ENCODE peak calls at places on chromosomes 4 and X, in four cellular contexts. One of them, this sample, is unnamed.
A peak's percentile ranks its signal among the peaks of the same experiment; 100 is the strongest.

GRCh38 chr4:26622913-26623312 is 39.0 kb downstream of the TBC1D19 start:
- DNase-seq in GM23248: no peak
- DNase-seq in fibroblast of lung: no peak
- DNase-seq in SK-N-SH: no peak
- DNase-seq in this sample: no peak

GRCh38 chrX:51860679-51861078 is 32.7 kb upstream of the MAGED1 start:
- DNase-seq in GM23248: peak; percentile 52
- DNase-seq in fibroblast of lung: peak; percentile 45
- DNase-seq in SK-N-SH: peak; percentile 30
- DNase-seq in this sample: peak; percentile 22

GRCh38 chr4:37685211-37685725 is 908 bp downstream of the RELL1 start:
- DNase-seq in GM23248: peak; percentile 80
- DNase-seq in fibroblast of lung: peak; percentile 85
- DNase-seq in SK-N-SH: no peak
- DNase-seq in this sample: peak; percentile 54

GRCh38 chr4:6441758-6442157 is 30.7 kb downstream of the PPP2R2C start:
- DNase-seq in GM23248: no peak
- DNase-seq in fibroblast of lung: no peak
- DNase-seq in SK-N-SH: no peak
- DNase-seq in this sample: no peak

GRCh38 chrX:13009256-13009655 is 34.3 kb downstream of the TMSB4X start:
- DNase-seq in GM23248: peak; percentile 20
- DNase-seq in fibroblast of lung: no peak
- DNase-seq in SK-N-SH: no peak
- DNase-seq in this sample: no peak

GRCh38 chr4:109752545-109752944 is 22.7 kb upstream of the PLA2G12A start:
- DNase-seq in GM23248: no peak
- DNase-seq in fibroblast of lung: no peak
- DNase-seq in SK-N-SH: no peak
- DNase-seq in this sample: no peak

GRCh38 chrX:150569155-150569477 is 695 bp downstream of the MTM1 start:
- DNase-seq in GM23248: peak; percentile 68
- DNase-seq in fibroblast of lung: peak; percentile 40
- DNase-seq in SK-N-SH: no peak
- DNase-seq in this sample: no peak

GRCh38 chrX:44104699-44105098 is 131.5 kb upstream of the NDP start:
- DNase-seq in GM23248: no peak
- DNase-seq in fibroblast of lung: no peak
- DNase-seq in SK-N-SH: peak; percentile 15
- DNase-seq in this sample: no peak

GRCh38 chrX:41716217-41716616 is 7.8 kb upstream of the GPR82 start:
- DNase-seq in GM23248: no peak
- DNase-seq in fibroblast of lung: no peak
- DNase-seq in SK-N-SH: no peak
- DNase-seq in this sample: no peak

GRCh38 chr4:52894408-52894807 is 32.3 kb downstream of the RASL11B start:
- DNase-seq in GM23248: no peak
- DNase-seq in fibroblast of lung: no peak
- DNase-seq in SK-N-SH: no peak
- DNase-seq in this sample: no peak

GRCh38 chrX:40996886-40997530 is 88.2 kb upstream of the USP9X start:
- DNase-seq in GM23248: peak; percentile 66
- DNase-seq in fibroblast of lung: peak; percentile 85
- DNase-seq in SK-N-SH: peak; percentile 44
- DNase-seq in this sample: peak; percentile 78

GRCh38 chr4:24105183-24106039 is 215.6 kb upstream of the PPARGC1A start:
- DNase-seq in GM23248: peak; percentile 96
- DNase-seq in fibroblast of lung: peak; percentile 99
- DNase-seq in SK-N-SH: no peak
- DNase-seq in this sample: no peak

GRCh38 chr4:76883147-76883546 is 14.8 kb downstream of the SOWAHB start:
- DNase-seq in GM23248: no peak
- DNase-seq in fibroblast of lung: peak; percentile 36
- DNase-seq in SK-N-SH: no peak
- DNase-seq in this sample: peak; percentile 91

GRCh38 chr4:185933078-185933581 is 121.1 kb upstream of the SORBS2 start:
- DNase-seq in GM23248: peak; percentile 80
- DNase-seq in fibroblast of lung: no peak
- DNase-seq in SK-N-SH: no peak
- DNase-seq in this sample: peak; percentile 13

GRCh38 chrX:45274576-45274975 is 73.9 kb upstream of the DIPK2B start:
- DNase-seq in GM23248: peak; percentile 39
- DNase-seq in fibroblast of lung: no peak
- DNase-seq in SK-N-SH: no peak
- DNase-seq in this sample: peak; percentile 55

GRCh38 chrX:830532-830931 is 199.9 kb downstream of the SHOX start:
- DNase-seq in GM23248: no peak
- DNase-seq in fibroblast of lung: no peak
- DNase-seq in SK-N-SH: no peak
- DNase-seq in this sample: no peak

GRCh38 chrX:101057095-101057714 is 5.3 kb upstream of the TRMT2B start:
- DNase-seq in GM23248: peak; percentile 64
- DNase-seq in fibroblast of lung: no peak
- DNase-seq in SK-N-SH: no peak
- DNase-seq in this sample: peak; percentile 88

GRCh38 chr4:16202598-16202997 is 23.7 kb downstream of the TAPT1 start:
- DNase-seq in GM23248: no peak
- DNase-seq in fibroblast of lung: no peak
- DNase-seq in SK-N-SH: no peak
- DNase-seq in this sample: no peak

GRCh38 chr4:169263791-169264392 is 6.9 kb downstream of the SH3RF1 start:
- DNase-seq in GM23248: no peak
- DNase-seq in fibroblast of lung: no peak
- DNase-seq in SK-N-SH: no peak
- DNase-seq in this sample: no peak

GRCh38 chr4:175891863-175892262 is 79.8 kb upstream of the GPM6A start:
- DNase-seq in GM23248: peak; percentile 50
- DNase-seq in fibroblast of lung: peak; percentile 44
- DNase-seq in SK-N-SH: peak; percentile 1
- DNase-seq in this sample: no peak

GRCh38 chr4:158775091-158775651 is 6.3 kb downstream of the FNIP2 start:
- DNase-seq in GM23248: peak; percentile 73
- DNase-seq in fibroblast of lung: peak; percentile 78
- DNase-seq in SK-N-SH: no peak
- DNase-seq in this sample: peak; percentile 94

GRCh38 chr4:55927776-55928437 is 20.8 kb upstream of the CEP135 start:
- DNase-seq in GM23248: peak; percentile 49
- DNase-seq in fibroblast of lung: peak; percentile 18
- DNase-seq in SK-N-SH: no peak
- DNase-seq in this sample: no peak

GRCh38 chr4:47484169-47484568 is 906 bp upstream of the ATP10D start:
- DNase-seq in GM23248: no peak
- DNase-seq in fibroblast of lung: no peak
- DNase-seq in SK-N-SH: no peak
- DNase-seq in this sample: no peak

GRCh38 chr4:47485047-47485692 is at the start of gene ATP10D:
- DNase-seq in GM23248: peak; percentile 96
- DNase-seq in fibroblast of lung: peak; percentile 95
- DNase-seq in SK-N-SH: peak; percentile 89
- DNase-seq in this sample: peak; percentile 95

GRCh38 chr4:47488706-47489105 is 3.6 kb downstream of the ATP10D start:
- DNase-seq in GM23248: no peak
- DNase-seq in fibroblast of lung: no peak
- DNase-seq in SK-N-SH: no peak
- DNase-seq in this sample: no peak

GRCh38 chr4:47483722-47484121 is 1.4 kb upstream of the ATP10D start:
- DNase-seq in GM23248: peak; percentile 58
- DNase-seq in fibroblast of lung: no peak
- DNase-seq in SK-N-SH: no peak
- DNase-seq in this sample: no peak

DNA sequence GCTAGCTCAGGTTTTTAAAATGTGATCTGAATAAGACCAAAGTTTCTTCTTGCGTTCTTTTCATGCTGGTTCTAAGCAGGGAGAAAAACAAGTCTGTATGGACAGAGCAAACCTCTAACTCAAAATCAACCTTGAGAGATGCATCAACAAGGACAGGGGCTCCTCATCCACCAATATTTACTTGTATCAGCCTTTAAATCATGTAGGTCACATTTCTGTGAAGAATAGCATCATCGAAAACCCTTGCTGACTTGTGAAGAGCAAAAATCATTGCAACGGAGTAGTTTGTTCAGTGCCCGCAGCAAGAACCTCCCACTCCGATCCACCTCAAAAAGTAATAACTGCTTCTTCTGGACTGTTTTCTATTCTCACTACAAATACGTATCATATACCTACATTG is 1.2 kb downstream of the ATP10D start:
- DNase-seq in GM23248: peak; percentile 55
- DNase-seq in fibroblast of lung: peak; percentile 42
- DNase-seq in SK-N-SH: no peak
- DNase-seq in this sample: peak; percentile 51
- H2AFZ ChIP-seq in GM23248: peak overlapping the region; percentile 85
- H2AFZ ChIP-seq in fibroblast of lung: peak overlapping the region; percentile 0
- H2AFZ ChIP-seq in SK-N-SH: peak overlapping the region; percentile 95
- H2AFZ ChIP-seq in this sample: peak overlapping the region; percentile 41

GRCh38 chrX:20500949-20501348 is 234.2 kb upstream of the RPS6KA3 start:
- DNase-seq in GM23248: no peak
- DNase-seq in fibroblast of lung: no peak
- DNase-seq in SK-N-SH: no peak
- DNase-seq in this sample: no peak

GRCh38 chrX:20499763-20500162 is 233.1 kb upstream of the RPS6KA3 start:
- DNase-seq in GM23248: no peak
- DNase-seq in fibroblast of lung: no peak
- DNase-seq in SK-N-SH: no peak
- DNase-seq in this sample: no peak

GRCh38 chrX:20498851-20499635 is 232.3 kb upstream of the RPS6KA3 start:
- DNase-seq in GM23248: no peak
- DNase-seq in fibroblast of lung: peak; percentile 21
- DNase-seq in SK-N-SH: no peak
- DNase-seq in this sample: no peak

GRCh38 chrX:20500171-20500865 is 233.6 kb upstream of the RPS6KA3 start:
- DNase-seq in GM23248: no peak
- DNase-seq in fibroblast of lung: no peak
- DNase-seq in SK-N-SH: no peak
- DNase-seq in this sample: no peak
- H2AFZ ChIP-seq in GM23248: no peak overlapping the region
- H2AFZ ChIP-seq in fibroblast of lung: no peak overlapping the region
- H2AFZ ChIP-seq in SK-N-SH: no peak overlapping the region
- H2AFZ ChIP-seq in this sample: no peak overlapping the region

GRCh38 chr4:21726255-21726815 is 222.2 kb downstream of the KCNIP4 start:
- DNase-seq in GM23248: peak; percentile 69
- DNase-seq in fibroblast of lung: peak; percentile 9
- DNase-seq in SK-N-SH: no peak
- DNase-seq in this sample: peak; percentile 85
- H2AFZ ChIP-seq in GM23248: peak overlapping the region; percentile 5
- H2AFZ ChIP-seq in fibroblast of lung: no peak overlapping the region
- H2AFZ ChIP-seq in SK-N-SH: no peak overlapping the region
- H2AFZ ChIP-seq in this sample: no peak overlapping the region

DNA sequence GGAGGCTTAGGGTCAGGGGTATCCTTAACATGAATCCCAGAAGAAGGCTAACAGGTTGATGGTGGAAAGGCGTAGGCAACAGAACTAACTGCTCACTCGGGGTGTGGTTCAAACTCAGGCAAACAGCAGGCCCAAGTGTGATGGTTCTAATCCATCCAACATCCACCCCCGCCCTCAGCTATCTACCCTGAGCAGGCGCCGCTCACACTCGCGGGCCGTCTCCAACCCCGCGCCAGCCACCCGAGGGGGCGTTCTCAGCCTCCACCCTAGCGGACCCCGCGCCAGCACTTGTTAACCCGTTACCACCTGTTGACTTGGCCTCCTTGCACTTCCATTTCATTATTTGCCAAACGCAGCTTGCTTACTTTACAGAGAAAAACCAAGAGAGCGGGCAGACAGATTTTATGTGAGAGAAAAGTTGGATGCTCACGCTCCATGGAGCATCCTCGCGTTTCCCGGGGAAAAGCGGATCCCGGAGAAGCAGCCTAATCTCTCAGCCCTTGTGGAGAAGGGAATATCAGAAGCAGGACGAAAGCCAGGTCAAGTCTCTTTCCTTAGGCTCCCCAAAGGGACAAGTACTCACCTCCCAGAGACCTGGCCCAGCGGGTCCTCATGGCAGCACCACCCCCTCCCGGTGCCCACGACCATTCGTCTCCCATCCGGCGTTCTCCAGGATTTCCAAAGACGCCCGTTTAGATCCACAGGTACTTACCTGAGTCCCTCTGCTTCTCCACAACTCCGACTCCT is 757 bp downstream of the SNCA start:
- DNase-seq in GM23248: peak; percentile 3
- DNase-seq in fibroblast of lung: no peak
- DNase-seq in SK-N-SH: peak; percentile 63
- DNase-seq in this sample: peak; percentile 42
- H2AFZ ChIP-seq in GM23248: peak overlapping the region; percentile 71
- H2AFZ ChIP-seq in fibroblast of lung: no peak overlapping the region
- H2AFZ ChIP-seq in SK-N-SH: peak overlapping the region; percentile 97
- H2AFZ ChIP-seq in this sample: peak overlapping the region; percentile 29

This sample was measured in endothelial cell of umbilical vein.